ENCODE peak calls at places on chromosomes 6 and 20, in seven cellular contexts. E, I, M, B, G, C and L are unnamed samples.

GRCh38 chr6:166438211-166438861 is 55.6 kb upstream of the MPC1 start:
- DNase-seq in E (no peak), I (no peak), M (no peak), B (no peak), G (no peak), C (no peak), L (no peak)

GRCh38 chr6:74087898-74088297 is 391.9 kb downstream of the CD109 start:
- DNase-seq in E (no peak), I (no peak), M (no peak), B (no peak), G (peak), C (peak), L (peak)

GRCh38 chr20:62618622-62619529 is 23.4 kb upstream of the SLCO4A1 start:
- DNase-seq in E (no peak), I (no peak), M (no peak), B (no peak), G (no peak), C (no peak), L (no peak)

GRCh38 chr6:444653-445275 is 53.2 kb downstream of the IRF4 start:
- DNase-seq in E (no peak), I (peak), M (no peak), B (no peak), G (no peak), C (no peak), L (no peak)

GRCh38 chr6:109484161-109484560 is 1.1 kb upstream of the ZBTB24 start:
- DNase-seq in E (no peak), I (no peak), M (no peak), B (no peak), G (no peak), C (no peak), L (no peak)

GRCh38 chr20:24721891-24722530 is 227.1 kb upstream of the CST7 start:
- DNase-seq in E (no peak), I (no peak), M (no peak), B (peak), G (no peak), C (no peak), L (no peak)

GRCh38 chr6:160978141-160978926 is 13.2 kb upstream of the MAP3K4 start:
- DNase-seq in E (peak), I (no peak), M (no peak), B (no peak), G (peak), C (no peak), L (peak)

GRCh38 chr6:168558686-168559085 is 117.7 kb downstream of the SMOC2 start:
- DNase-seq in E (no peak), I (no peak), M (no peak), B (no peak), G (no peak), C (no peak), L (no peak)

GRCh38 chr6:108442770-108443520 is 117.8 kb upstream of the FOXO3 start:
- DNase-seq in E (no peak), I (no peak), M (no peak), B (no peak), G (no peak), C (no peak), L (no peak)

GRCh38 chr6:154590770-154591169 is 80.3 kb upstream of the CNKSR3 start:
- DNase-seq in E (no peak), I (no peak), M (no peak), B (no peak), G (no peak), C (no peak), L (no peak)

GRCh38 chr20:11716239-11716944 is 201.3 kb upstream of the BTBD3 start:
- DNase-seq in E (peak), I (peak), M (peak), B (no peak), G (peak), C (peak), L (peak)

GRCh38 chr6:156833755-156834154 is 56.6 kb downstream of the ARID1B start:
- DNase-seq in E (no peak), I (no peak), M (no peak), B (no peak), G (no peak), C (no peak), L (no peak)

GRCh38 chr20:47406849-47407682 is 50.6 kb upstream of the ZMYND8 start:
- DNase-seq in E (no peak), I (no peak), M (no peak), B (no peak), G (no peak), C (no peak), L (no peak)

GRCh38 chr20:12466915-12467314 is 541.9 kb upstream of the SPTLC3 start:
- DNase-seq in E (no peak), I (no peak), M (no peak), B (no peak), G (no peak), C (no peak), L (no peak)

GRCh38 chr6:3773696-3774298 is 22.3 kb upstream of the PXDC1 start:
- DNase-seq in E (no peak), I (no peak), M (no peak), B (no peak), G (peak), C (no peak), L (peak)

GRCh38 chr20:16675165-16675564 is 54.7 kb upstream of the SNRPB2 start:
- DNase-seq in E (no peak), I (no peak), M (no peak), B (no peak), G (no peak), C (no peak), L (no peak)

GRCh38 chr20:56520180-56520579 is 4.4 kb upstream of the FAM209A start:
- DNase-seq in E (no peak), I (no peak), M (no peak), B (no peak), G (no peak), C (no peak), L (no peak)

GRCh38 chr20:31678389-31679356 is 41.0 kb downstream of the COX4I2 start:
- DNase-seq in E (peak), I (no peak), M (no peak), B (no peak), G (peak), C (no peak), L (peak)

GRCh38 chr20:20364747-20365558 is 3.0 kb upstream of the INSM1 start:
- DNase-seq in E (no peak), I (no peak), M (no peak), B (no peak), G (no peak), C (no peak), L (no peak)

GRCh38 chr6:50936277-50936681 is 117.6 kb downstream of the TFAP2B start:
- DNase-seq in E (no peak), I (no peak), M (no peak), B (no peak), G (no peak), C (no peak), L (no peak)

GRCh38 chr20:41165001-41165882 is 27.9 kb downstream of the PLCG1 start:
- DNase-seq in E (no peak), I (no peak), M (no peak), B (no peak), G (no peak), C (no peak), L (no peak)

GRCh38 chr20:38369387-38369786 is 23.1 kb downstream of the LBP start:
- DNase-seq in E (peak), I (no peak), M (no peak), B (no peak), G (no peak), C (no peak), L (no peak)

GRCh38 chr6:169579712-169580111 is 122.1 kb downstream of the WDR27 start:
- DNase-seq in E (peak), I (no peak), M (no peak), B (no peak), G (peak), C (no peak), L (peak)

GRCh38 chr20:48411906-48412305 is 415.9 kb downstream of the PREX1 start:
- DNase-seq in E (no peak), I (no peak), M (no peak), B (no peak), G (no peak), C (no peak), L (no peak)

GRCh38 chr6:130858498-130859160 is 31.4 kb downstream of the SMLR1 start:
- DNase-seq in E (no peak), I (no peak), M (no peak), B (no peak), G (no peak), C (no peak), L (no peak)

GRCh38 chr6:140537211-140537610 is 1162.8 kb upstream of the CITED2 start:
- DNase-seq in E (no peak), I (no peak), M (peak), B (no peak), G (no peak), C (no peak), L (no peak)

GRCh38 chr6:100461273-100461919 is 3.3 kb downstream of the SIM1 start:
- DNase-seq in E (no peak), I (peak), M (peak), B (peak), G (no peak), C (no peak), L (peak)

GRCh38 chr6:46014511-46015118 is 1.0 kb downstream of the CLIC5 start:
- DNase-seq in E (no peak), I (peak), M (no peak), B (peak), G (no peak), C (no peak), L (no peak)

GRCh38 chr20:50931048-50931305 is 260 bp downstream of the ADNP start:
- DNase-seq in E (no peak), I (no peak), M (no peak), B (no peak), G (no peak), C (no peak), L (no peak)

GRCh38 chr6:70131528-70131927 is 171.4 kb downstream of the COL9A1 start:
- DNase-seq in E (no peak), I (no peak), M (no peak), B (no peak), G (no peak), C (no peak), L (no peak)

GRCh38 chr6:3283641-3284435 is 25.1 kb downstream of the PSMG4 start:
- DNase-seq in E (no peak), I (no peak), M (no peak), B (no peak), G (no peak), C (no peak), L (no peak)

GRCh38 chr20:25252686-25253421 is 5.0 kb downstream of the PYGB start:
- DNase-seq in E (no peak), I (peak), M (no peak), B (no peak), G (no peak), C (no peak), L (no peak)

GRCh38 chr6:166076625-166077024 is 91.0 kb downstream of the TBXT start:
- DNase-seq in E (no peak), I (peak), M (peak), B (no peak), G (no peak), C (no peak), L (no peak)

GRCh38 chr6:150334790-150335783 is 33.7 kb upstream of the IYD start:
- DNase-seq in E (peak), I (peak), M (peak), B (no peak), G (peak), C (peak), L (peak)

GRCh38 chr20:56779452-56780143 is 150.5 kb downstream of the TFAP2C start:
- DNase-seq in E (no peak), I (peak), M (no peak), B (no peak), G (peak), C (no peak), L (peak)

GRCh38 chr6:129747588-129748112 is 37.7 kb upstream of the ARHGAP18 start:
- DNase-seq in E (no peak), I (no peak), M (no peak), B (no peak), G (no peak), C (no peak), L (no peak)

GRCh38 chr6:129749749-129750120 is 39.8 kb upstream of the ARHGAP18 start:
- DNase-seq in E (peak), I (no peak), M (no peak), B (no peak), G (peak), C (no peak), L (peak)

GRCh38 chr6:129750390-129750789 is 40.4 kb upstream of the ARHGAP18 start:
- DNase-seq in E (no peak), I (no peak), M (no peak), B (no peak), G (no peak), C (no peak), L (no peak)

GRCh38 chr6:129748901-129749748 is 39.1 kb upstream of the ARHGAP18 start:
- DNase-seq in E (peak), I (no peak), M (no peak), B (no peak), G (peak), C (no peak), L (peak)

DNA sequence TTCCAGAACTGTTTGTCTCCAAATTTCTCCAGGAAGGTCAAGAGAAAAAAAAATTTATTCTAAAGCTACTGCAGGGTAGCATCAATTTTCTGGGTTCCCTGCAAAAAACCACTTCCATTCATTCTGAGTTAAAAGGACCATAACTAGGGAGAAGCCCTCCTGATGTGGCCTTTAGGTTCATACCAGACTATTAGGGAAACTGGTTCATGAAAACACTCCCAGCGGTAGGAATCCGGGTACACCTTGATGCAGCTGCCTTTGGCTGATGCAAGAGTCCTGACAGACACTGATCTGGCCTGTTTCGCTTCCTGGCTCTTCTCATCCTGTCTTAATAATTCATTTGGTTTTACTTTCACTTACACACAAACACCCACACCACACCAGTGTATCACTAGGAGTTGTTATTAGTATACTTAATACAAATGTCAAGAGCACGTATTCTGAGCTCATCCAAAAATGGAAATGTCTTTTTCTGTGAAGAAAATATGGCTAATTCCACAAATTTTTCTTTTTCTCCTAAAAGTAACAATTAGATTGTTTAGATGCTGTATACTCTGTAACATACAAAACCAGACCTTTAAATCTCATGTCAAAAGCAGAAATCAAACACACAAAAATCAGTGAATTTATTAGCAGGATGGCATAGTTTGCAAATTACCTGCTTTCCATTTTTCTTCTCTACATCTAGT is 38.4 kb upstream of the ARHGAP18 start:
- DNase-seq in E (peak), I (peak), M (no peak), B (no peak), G (peak), C (no peak), L (peak)
- TF ChIP-seq CTCF in E (peak), I (no peak), M (no peak), B (no peak), G (peak), C (no peak), L (peak)

DNA sequence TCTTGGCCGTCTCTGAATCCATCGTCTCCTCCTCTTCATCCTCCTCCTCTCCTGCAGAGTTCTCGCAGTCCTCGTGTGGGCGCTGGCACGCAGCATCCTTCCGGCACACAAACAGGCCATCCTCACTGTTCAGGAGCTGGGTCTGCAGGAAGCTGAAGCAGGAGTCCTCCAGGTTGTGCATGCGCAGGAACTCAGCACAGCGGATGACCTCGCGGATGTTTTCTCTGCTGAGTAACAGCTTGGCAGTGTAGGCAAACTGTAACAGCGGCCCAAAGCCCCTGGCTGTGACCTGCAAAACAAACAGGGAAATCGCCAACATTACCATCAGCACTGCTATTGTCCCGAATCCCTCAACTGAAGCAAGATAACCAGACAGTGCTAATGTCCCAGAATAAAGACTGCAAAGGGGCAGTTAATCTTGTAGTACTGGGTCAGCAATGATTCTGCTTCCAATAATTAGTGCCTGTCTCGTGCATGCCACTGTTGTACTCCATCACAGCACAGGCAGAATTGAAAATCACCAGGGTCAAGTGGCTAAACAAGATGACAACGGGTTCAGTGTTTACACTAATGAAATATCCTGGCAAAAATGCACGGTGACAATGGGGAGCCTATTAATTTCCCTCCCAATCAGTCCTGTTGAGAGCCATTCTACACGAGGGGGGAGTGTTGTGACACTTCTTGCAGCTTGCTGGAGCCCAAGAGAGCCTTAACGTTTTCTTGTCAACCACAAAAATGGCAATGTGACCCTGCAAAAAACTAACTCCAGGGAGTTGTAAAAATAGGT is 57.5 kb downstream of the GJA10 start:
- DNase-seq in E (peak), I (peak), M (no peak), B (no peak), G (peak), C (no peak), L (peak)
- TF ChIP-seq CTCF in E (no peak), I (peak), M (no peak), B (no peak), G (peak), C (no peak), L (no peak)

DNA sequence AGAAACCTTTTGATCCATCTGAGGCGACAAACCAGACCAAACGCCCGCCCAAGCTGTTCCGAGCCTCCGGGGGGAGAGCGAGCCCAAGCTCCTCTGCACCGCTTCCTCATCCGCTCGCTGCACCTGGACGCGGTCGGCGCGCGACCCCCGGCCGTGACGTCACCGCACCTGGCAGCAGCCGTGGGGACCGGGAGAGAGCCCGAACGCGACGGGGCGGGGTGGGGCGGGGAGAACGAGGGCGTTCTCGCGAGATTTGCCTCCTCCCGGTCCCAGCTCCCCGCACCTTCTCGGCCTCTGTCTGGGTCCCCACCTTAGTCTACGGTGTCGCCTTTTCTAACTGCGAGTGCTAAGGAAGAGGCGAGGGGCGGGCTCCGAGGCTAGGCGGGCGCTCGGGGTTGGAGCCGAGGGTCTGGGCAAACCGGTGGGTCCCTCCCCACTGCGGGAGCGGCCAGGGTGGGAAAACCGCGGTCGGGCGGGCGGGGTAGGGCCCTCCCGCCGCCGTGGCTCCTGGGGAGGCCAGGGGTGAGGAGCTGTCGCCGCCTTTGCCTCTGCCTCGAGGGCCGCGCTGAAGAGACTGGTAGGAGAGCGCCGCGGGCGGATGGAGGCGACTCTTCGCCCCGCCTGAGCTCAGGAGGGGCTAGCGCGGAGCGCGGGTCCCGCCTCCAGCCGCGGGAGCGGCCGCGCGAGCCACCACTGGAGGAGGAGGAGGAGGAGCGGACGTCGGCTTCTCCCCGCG is at the start of gene CD2AP:
- DNase-seq in E (peak), I (peak), M (peak), B (peak), G (peak), C (peak), L (peak)
- TF ChIP-seq CTCF in E (peak), I (no peak), M (no peak), B (no peak), G (no peak), C (no peak), L (no peak)

DNA sequence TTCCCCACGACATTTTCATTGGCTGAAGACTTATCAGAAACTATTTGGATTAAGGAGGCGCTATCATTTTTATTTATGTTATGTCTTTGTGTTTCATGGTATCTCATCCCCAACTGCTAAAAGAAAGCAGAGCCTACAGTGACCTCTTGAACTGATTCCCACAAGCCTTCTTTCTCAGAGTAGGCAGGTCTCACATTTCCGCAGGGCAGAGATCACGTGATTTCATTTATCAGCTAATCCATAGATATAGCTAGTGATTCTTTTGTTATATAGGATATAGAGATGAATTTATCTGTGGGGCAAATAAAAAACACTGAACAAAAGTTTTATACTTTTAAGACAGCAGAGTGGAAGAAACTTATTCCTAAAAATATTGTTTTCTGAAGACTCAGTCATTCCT is 25.0 kb upstream of the POPDC3 start:
- DNase-seq in E (no peak), I (no peak), M (no peak), B (no peak), G (no peak), C (no peak), L (no peak)
- TF ChIP-seq CTCF in E (no peak), I (no peak), M (no peak), B (no peak), G (no peak), C (no peak), L (no peak)

DNA sequence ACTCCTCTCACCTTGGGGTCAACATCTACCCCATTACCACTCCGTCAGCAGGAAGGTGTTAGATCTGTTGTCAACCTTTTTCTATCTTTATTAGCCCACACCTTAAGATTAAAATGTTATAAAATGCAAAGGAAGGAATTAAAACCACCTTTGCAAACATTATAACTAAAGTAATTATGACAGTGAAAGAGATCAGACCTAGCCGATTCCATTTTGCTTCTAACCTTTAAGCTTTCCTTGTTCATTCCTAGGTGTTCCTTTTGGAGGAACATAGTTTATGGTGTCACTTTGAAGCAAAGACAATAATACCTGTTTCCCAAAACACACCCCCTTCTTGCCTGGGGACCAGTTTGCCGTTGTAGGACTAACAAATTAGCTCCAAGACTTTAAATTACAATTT is 1223.0 kb upstream of the ADGRB3 start:
- DNase-seq in E (no peak), I (no peak), M (no peak), B (no peak), G (no peak), C (no peak), L (no peak)
- TF ChIP-seq CTCF in E (no peak), I (no peak), M (no peak), B (no peak), G (no peak), C (no peak), L (no peak)